ENCODE peak calls at places on chromosomes 4 and X, in four cellular contexts. One of them, this sample, is unnamed.

GRCh38 chrX:37697169-37697760 is 11.7 kb downstream of the XK start:
- DNase-seq in brain microvascular endothelial cell: peak; percentile 50
- DNase-seq in psoas muscle: no peak
- DNase-seq in mucosa of descending colon: no peak
- DNase-seq in this sample: no peak

GRCh38 chr4:25234390-25235367 is 846 bp downstream of the PI4K2B start:
- DNase-seq in brain microvascular endothelial cell: peak; percentile 63
- DNase-seq in psoas muscle: peak; percentile 77
- DNase-seq in mucosa of descending colon: no peak
- DNase-seq in this sample: no peak

GRCh38 chr4:10072420-10073017 is 44.1 kb downstream of the WDR1 start:
- DNase-seq in brain microvascular endothelial cell: no peak
- DNase-seq in psoas muscle: no peak
- DNase-seq in mucosa of descending colon: no peak
- DNase-seq in this sample: no peak

GRCh38 chrX:138020941-138021340 is 455.0 kb downstream of the ZIC3 start:
- DNase-seq in brain microvascular endothelial cell: no peak
- DNase-seq in psoas muscle: no peak
- DNase-seq in mucosa of descending colon: no peak
- DNase-seq in this sample: no peak

GRCh38 chr4:42320822-42321388 is 76.4 kb upstream of the SHISA3 start:
- DNase-seq in brain microvascular endothelial cell: no peak
- DNase-seq in psoas muscle: no peak
- DNase-seq in mucosa of descending colon: no peak
- DNase-seq in this sample: no peak

GRCh38 chr4:118271788-118272187 is 81.0 kb downstream of the PRSS12 start:
- DNase-seq in brain microvascular endothelial cell: no peak
- DNase-seq in psoas muscle: no peak
- DNase-seq in mucosa of descending colon: no peak
- DNase-seq in this sample: no peak

GRCh38 chr4:114077610-114078009 is 98.2 kb upstream of the ARSJ start:
- DNase-seq in brain microvascular endothelial cell: peak; percentile 71
- DNase-seq in psoas muscle: no peak
- DNase-seq in mucosa of descending colon: no peak
- DNase-seq in this sample: peak; percentile 67

GRCh38 chrX:147174596-147174995 is 360.1 kb upstream of the CXorf51A start:
- DNase-seq in brain microvascular endothelial cell: no peak
- DNase-seq in psoas muscle: no peak
- DNase-seq in mucosa of descending colon: no peak
- DNase-seq in this sample: no peak

GRCh38 chr4:116702949-116703348 is 382.4 kb downstream of the TRAM1L1 start:
- DNase-seq in brain microvascular endothelial cell: no peak
- DNase-seq in psoas muscle: no peak
- DNase-seq in mucosa of descending colon: no peak
- DNase-seq in this sample: no peak

GRCh38 chr4:94536049-94536448 is 84.3 kb downstream of the PDLIM5 start:
- DNase-seq in brain microvascular endothelial cell: no peak
- DNase-seq in psoas muscle: no peak
- DNase-seq in mucosa of descending colon: no peak
- DNase-seq in this sample: no peak

GRCh38 chrX:154373340-154374306 is 811 bp downstream of the FLNA start:
- DNase-seq in brain microvascular endothelial cell: peak; percentile 74
- DNase-seq in psoas muscle: peak; percentile 69
- DNase-seq in mucosa of descending colon: peak; percentile 75
- DNase-seq in this sample: no peak

GRCh38 chr4:20287246-20287645 is 35.5 kb downstream of the SLIT2 start:
- DNase-seq in brain microvascular endothelial cell: no peak
- DNase-seq in psoas muscle: no peak
- DNase-seq in mucosa of descending colon: no peak
- DNase-seq in this sample: no peak

GRCh38 chrX:71253253-71254091 is 468 bp downstream of the ZMYM3 start:
- DNase-seq in brain microvascular endothelial cell: peak; percentile 14
- DNase-seq in psoas muscle: peak; percentile 72
- DNase-seq in mucosa of descending colon: no peak
- DNase-seq in this sample: no peak

GRCh38 chr4:65580551-65580950 is 89.7 kb downstream of the EPHA5 start:
- DNase-seq in brain microvascular endothelial cell: no peak
- DNase-seq in psoas muscle: no peak
- DNase-seq in mucosa of descending colon: no peak
- DNase-seq in this sample: no peak

GRCh38 chrX:103877571-103877970 is 45.5 kb upstream of the RAB9B start:
- DNase-seq in brain microvascular endothelial cell: no peak
- DNase-seq in psoas muscle: no peak
- DNase-seq in mucosa of descending colon: no peak
- DNase-seq in this sample: no peak

GRCh38 chrX:153693216-153694086 is 5.7 kb downstream of the SLC6A8 start:
- DNase-seq in brain microvascular endothelial cell: no peak
- DNase-seq in psoas muscle: peak; percentile 44
- DNase-seq in mucosa of descending colon: peak; percentile 47
- DNase-seq in this sample: no peak

GRCh38 chrX:115562492-115562872 is 1.5 kb downstream of the PLS3 start:
- DNase-seq in brain microvascular endothelial cell: no peak
- DNase-seq in psoas muscle: no peak
- DNase-seq in mucosa of descending colon: no peak
- DNase-seq in this sample: no peak

GRCh38 chr4:20422398-20422797 is 170.7 kb downstream of the SLIT2 start:
- DNase-seq in brain microvascular endothelial cell: peak; percentile 63
- DNase-seq in psoas muscle: no peak
- DNase-seq in mucosa of descending colon: no peak
- DNase-seq in this sample: peak; percentile 9

GRCh38 chrX:116499780-116500179 is 37.0 kb upstream of the CT83 start:
- DNase-seq in brain microvascular endothelial cell: peak; percentile 2
- DNase-seq in psoas muscle: no peak
- DNase-seq in mucosa of descending colon: no peak
- DNase-seq in this sample: peak; percentile 1

GRCh38 chr4:156971623-156972369 is at the start of gene PDGFC:
- DNase-seq in brain microvascular endothelial cell: peak; percentile 65
- DNase-seq in psoas muscle: peak; percentile 86
- DNase-seq in mucosa of descending colon: peak; percentile 69
- DNase-seq in this sample: no peak

GRCh38 chrX:71604141-71604540 is 14.2 kb downstream of the CXCR3 start:
- DNase-seq in brain microvascular endothelial cell: peak; percentile 46
- DNase-seq in psoas muscle: no peak
- DNase-seq in mucosa of descending colon: no peak
- DNase-seq in this sample: no peak

GRCh38 chrX:135009838-135010237 is 12.5 kb downstream of the RTL8B start:
- DNase-seq in brain microvascular endothelial cell: no peak
- DNase-seq in psoas muscle: no peak
- DNase-seq in mucosa of descending colon: no peak
- DNase-seq in this sample: no peak

GRCh38 chr4:83022724-83023427 is 12.1 kb upstream of the COPS4 start:
- DNase-seq in brain microvascular endothelial cell: peak; percentile 29
- DNase-seq in psoas muscle: no peak
- DNase-seq in mucosa of descending colon: no peak
- DNase-seq in this sample: no peak

GRCh38 chr4:53854991-53855885 is 209.2 kb downstream of the CHIC2 start:
- DNase-seq in brain microvascular endothelial cell: no peak
- DNase-seq in psoas muscle: no peak
- DNase-seq in mucosa of descending colon: no peak
- DNase-seq in this sample: no peak

GRCh38 chrX:118554511-118554910 is 58.9 kb downstream of the DOCK11 start:
- DNase-seq in brain microvascular endothelial cell: no peak
- DNase-seq in psoas muscle: no peak
- DNase-seq in mucosa of descending colon: no peak
- DNase-seq in this sample: no peak

GRCh38 chr4:83356899-83357661 is 22.4 kb upstream of the HPSE start:
- DNase-seq in brain microvascular endothelial cell: peak; percentile 79
- DNase-seq in psoas muscle: no peak
- DNase-seq in mucosa of descending colon: no peak
- DNase-seq in this sample: peak; percentile 58

GRCh38 chrX:18377802-18378201 is 23.3 kb upstream of the SCML2 start:
- DNase-seq in brain microvascular endothelial cell: no peak
- DNase-seq in psoas muscle: no peak
- DNase-seq in mucosa of descending colon: no peak
- DNase-seq in this sample: no peak

GRCh38 chrX:51148848-51149247 is 183.8 kb upstream of the NUDT10 start:
- DNase-seq in brain microvascular endothelial cell: no peak
- DNase-seq in psoas muscle: no peak
- DNase-seq in mucosa of descending colon: no peak
- DNase-seq in this sample: no peak

GRCh38 chr4:7928711-7929505 is 10.8 kb downstream of the AFAP1 start:
- DNase-seq in brain microvascular endothelial cell: no peak
- DNase-seq in psoas muscle: no peak
- DNase-seq in mucosa of descending colon: no peak
- DNase-seq in this sample: no peak

DNA sequence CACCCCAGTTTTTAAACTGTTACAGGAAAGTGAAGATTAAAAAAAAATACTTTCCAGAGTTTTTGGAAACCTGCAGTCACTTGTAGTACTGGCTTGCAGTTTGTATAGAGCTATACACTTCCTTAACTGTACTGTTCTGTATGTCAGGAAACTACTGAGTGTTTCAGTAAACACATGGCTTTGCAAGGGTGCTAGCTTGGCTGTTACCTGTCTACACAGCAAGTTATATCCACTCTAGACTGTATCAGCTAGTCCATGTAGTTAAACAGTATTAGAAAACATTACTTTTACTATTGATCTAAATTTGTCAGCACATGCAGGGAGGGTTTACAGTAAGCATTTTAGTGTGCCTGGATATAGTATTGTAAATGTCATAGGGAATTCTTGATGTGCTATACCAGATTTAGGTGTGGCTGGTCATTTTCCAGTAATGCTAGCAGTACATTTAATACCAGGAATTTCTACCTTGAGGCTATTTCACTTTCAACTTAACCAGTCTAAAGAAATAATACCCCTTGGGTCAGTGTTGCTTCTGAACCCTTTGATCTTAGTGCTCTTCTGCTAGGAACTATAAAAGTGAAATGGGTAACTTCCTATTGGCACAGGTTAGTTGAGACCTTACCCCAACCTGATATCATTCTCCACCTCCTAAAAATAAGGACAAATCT is 192.3 kb upstream of the ANKRD50 start:
- DNase-seq in brain microvascular endothelial cell: no peak
- DNase-seq in psoas muscle: no peak
- DNase-seq in mucosa of descending colon: no peak
- DNase-seq in this sample: no peak
- H3K4me3 ChIP-seq in brain microvascular endothelial cell: no peak overlapping the region
- H3K4me3 ChIP-seq in psoas muscle: no peak overlapping the region
- H3K4me3 ChIP-seq in mucosa of descending colon: no peak overlapping the region
- H3K4me3 ChIP-seq in this sample: no peak overlapping the region

GRCh38 chrX:131331152-131331551 is 42.0 kb upstream of the IGSF1 start:
- DNase-seq in brain microvascular endothelial cell: no peak
- DNase-seq in psoas muscle: no peak
- DNase-seq in mucosa of descending colon: no peak
- DNase-seq in this sample: no peak
- TF ChIP-seq CTCF in brain microvascular endothelial cell: no peak
- TF ChIP-seq CTCF in psoas muscle: no peak
- TF ChIP-seq CTCF in mucosa of descending colon: no peak
- TF ChIP-seq CTCF in this sample: no peak

DNA sequence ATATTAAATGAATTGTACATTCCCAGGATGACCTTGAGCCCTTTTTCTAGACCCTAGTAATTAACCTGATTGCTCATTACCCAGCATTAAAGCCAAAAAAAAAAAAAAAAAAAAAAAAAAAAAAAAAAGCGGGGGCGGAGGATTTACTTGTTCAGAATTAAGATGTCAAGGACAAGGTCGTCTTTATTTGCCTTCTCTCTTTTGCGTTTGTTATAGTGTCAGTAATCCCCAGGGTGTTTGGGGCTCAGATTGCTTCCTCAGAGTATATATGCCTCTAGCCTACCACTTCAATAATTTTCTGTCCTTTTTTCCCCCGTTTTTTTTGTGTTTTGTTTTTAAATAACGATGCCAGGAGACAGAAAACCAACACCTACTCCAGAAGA is 138.4 kb downstream of the AFF1 start:
- DNase-seq in brain microvascular endothelial cell: no peak
- DNase-seq in psoas muscle: no peak
- DNase-seq in mucosa of descending colon: no peak
- DNase-seq in this sample: no peak
- H3K4me3 ChIP-seq in brain microvascular endothelial cell: no peak overlapping the region
- H3K4me3 ChIP-seq in psoas muscle: peak overlapping the region; percentile 37
- H3K4me3 ChIP-seq in mucosa of descending colon: no peak overlapping the region
- H3K4me3 ChIP-seq in this sample: no peak overlapping the region

GRCh38 chrX:85288992-85289723 is 45.4 kb downstream of the ZNF711 start:
- DNase-seq in brain microvascular endothelial cell: no peak
- DNase-seq in psoas muscle: no peak
- DNase-seq in mucosa of descending colon: no peak
- DNase-seq in this sample: no peak
- TF ChIP-seq CTCF in brain microvascular endothelial cell: no peak
- TF ChIP-seq CTCF in psoas muscle: no peak
- TF ChIP-seq CTCF in mucosa of descending colon: no peak
- TF ChIP-seq CTCF in this sample: no peak

GRCh38 chr4:184817494-184818215 is 8.1 kb downstream of the ACSL1 start:
- DNase-seq in brain microvascular endothelial cell: no peak
- DNase-seq in psoas muscle: no peak
- DNase-seq in mucosa of descending colon: no peak
- DNase-seq in this sample: no peak
- H3K4me3 ChIP-seq in brain microvascular endothelial cell: no peak overlapping the region
- H3K4me3 ChIP-seq in psoas muscle: no peak overlapping the region
- H3K4me3 ChIP-seq in mucosa of descending colon: no peak overlapping the region
- H3K4me3 ChIP-seq in this sample: no peak overlapping the region

GRCh38 chrX:12771445-12772069 is 19.7 kb upstream of the PRPS2 start:
- DNase-seq in brain microvascular endothelial cell: peak; percentile 13
- DNase-seq in psoas muscle: peak; percentile 58
- DNase-seq in mucosa of descending colon: peak; percentile 66
- DNase-seq in this sample: no peak
- TF ChIP-seq CTCF in brain microvascular endothelial cell: peak; percentile 85
- TF ChIP-seq CTCF in psoas muscle: peak; percentile 19
- TF ChIP-seq CTCF in mucosa of descending colon: peak; percentile 30
- TF ChIP-seq CTCF in this sample: peak; percentile 75

GRCh38 chr4:55364691-55365346 is 18.8 kb downstream of the SRD5A3 start:
- DNase-seq in brain microvascular endothelial cell: no peak
- DNase-seq in psoas muscle: no peak
- DNase-seq in mucosa of descending colon: no peak
- DNase-seq in this sample: no peak
- H3K4me3 ChIP-seq in brain microvascular endothelial cell: no peak overlapping the region
- H3K4me3 ChIP-seq in psoas muscle: no peak overlapping the region
- H3K4me3 ChIP-seq in mucosa of descending colon: no peak overlapping the region
- H3K4me3 ChIP-seq in this sample: no peak overlapping the region

GRCh38 chrX:66023726-66024467 is 16.0 kb downstream of the VSIG4 start:
- DNase-seq in brain microvascular endothelial cell: no peak
- DNase-seq in psoas muscle: no peak
- DNase-seq in mucosa of descending colon: no peak
- DNase-seq in this sample: no peak

GRCh38 chrX:66021407-66021757 is 18.5 kb downstream of the VSIG4 start:
- DNase-seq in brain microvascular endothelial cell: no peak
- DNase-seq in psoas muscle: no peak
- DNase-seq in mucosa of descending colon: no peak
- DNase-seq in this sample: no peak

GRCh38 chrX:66024570-66024969 is 15.3 kb downstream of the VSIG4 start:
- DNase-seq in brain microvascular endothelial cell: no peak
- DNase-seq in psoas muscle: no peak
- DNase-seq in mucosa of descending colon: no peak
- DNase-seq in this sample: no peak

GRCh38 chrX:66021758-66022741 is 17.8 kb downstream of the VSIG4 start:
- DNase-seq in brain microvascular endothelial cell: no peak
- DNase-seq in psoas muscle: no peak
- DNase-seq in mucosa of descending colon: no peak
- DNase-seq in this sample: no peak

GRCh38 chrX:66022742-66023725 is 16.8 kb downstream of the VSIG4 start:
- DNase-seq in brain microvascular endothelial cell: no peak
- DNase-seq in psoas muscle: no peak
- DNase-seq in mucosa of descending colon: no peak
- DNase-seq in this sample: no peak
- TF ChIP-seq CTCF in brain microvascular endothelial cell: no peak
- TF ChIP-seq CTCF in psoas muscle: no peak
- TF ChIP-seq CTCF in mucosa of descending colon: no peak
- TF ChIP-seq CTCF in this sample: no peak

GRCh38 chr4:3519468-3520264 is 12.6 kb downstream of the LRPAP1 start:
- DNase-seq in brain microvascular endothelial cell: no peak
- DNase-seq in psoas muscle: peak; percentile 48
- DNase-seq in mucosa of descending colon: peak; percentile 23
- DNase-seq in this sample: no peak
- H3K4me3 ChIP-seq in brain microvascular endothelial cell: no peak overlapping the region
- H3K4me3 ChIP-seq in psoas muscle: no peak overlapping the region
- H3K4me3 ChIP-seq in mucosa of descending colon: no peak overlapping the region
- H3K4me3 ChIP-seq in this sample: no peak overlapping the region

This sample was measured in kidney epithelial cell.